ENCODE peak calls at places on chromosomes 5 and 9, in seven cellular contexts. U, N, F, O, R, W and V are unnamed samples.

GRCh38 chr5:38201158-38201557 is 57.2 kb upstream of the EGFLAM start:
- DNase-seq in N (no peak), U (no peak), O (no peak), W (no peak), F (no peak), R (no peak), V (no peak)

GRCh38 chr5:146446861-146447733 is at the start of gene TCERG1:
- DNase-seq in U (peak; percentile 99), O (peak; percentile 100), R (peak; percentile 98), N (peak; percentile 100), W (peak; percentile 96), F (peak; percentile 98), V (peak; percentile 99)

GRCh38 chr5:39427225-39427624 is 2.4 kb upstream of the DAB2 start:
- DNase-seq in R (peak; percentile 41), N (peak; percentile 65), W (no peak), U (no peak), O (no peak), F (no peak), V (no peak)

GRCh38 chr5:14453486-14453885 is 128.1 kb upstream of the OTULINL start:
- DNase-seq in W (no peak), F (no peak), U (no peak), O (no peak), R (no peak), N (peak; percentile 56), V (no peak)

GRCh38 chr5:66694036-66694435 is 97.8 kb downstream of the MAST4 start:
- DNase-seq in R (no peak), F (no peak), U (no peak), W (no peak), N (no peak), O (no peak), V (no peak)

GRCh38 chr9:83986765-83987401 is 6.3 kb downstream of the RMI1 start:
- DNase-seq in O (no peak), N (peak; percentile 43), U (no peak), W (no peak), R (no peak), F (no peak), V (peak; percentile 33)

GRCh38 chr5:31657315-31657714 is 18.4 kb downstream of the PDZD2 start:
- DNase-seq in N (no peak), W (no peak), R (no peak), U (no peak), F (no peak), O (no peak), V (no peak)

GRCh38 chr5:131505237-131505908 is 129.7 kb downstream of the RAPGEF6 start:
- DNase-seq in W (no peak), U (no peak), F (no peak), O (no peak), N (peak; percentile 28), R (no peak), V (no peak)

GRCh38 chr5:149549461-149550266 is 1.6 kb downstream of the CSNK1A1 start:
- DNase-seq in F (no peak), U (no peak), N (peak; percentile 71), R (no peak), W (peak; percentile 11), O (peak; percentile 70), V (peak; percentile 34)

GRCh38 chr5:178145965-178146820 is 7.5 kb downstream of the NHP2 start:
- DNase-seq in N (peak; percentile 84), R (no peak), U (peak; percentile 76), W (peak; percentile 77), F (peak; percentile 60), O (peak; percentile 94), V (peak; percentile 88)

DNA sequence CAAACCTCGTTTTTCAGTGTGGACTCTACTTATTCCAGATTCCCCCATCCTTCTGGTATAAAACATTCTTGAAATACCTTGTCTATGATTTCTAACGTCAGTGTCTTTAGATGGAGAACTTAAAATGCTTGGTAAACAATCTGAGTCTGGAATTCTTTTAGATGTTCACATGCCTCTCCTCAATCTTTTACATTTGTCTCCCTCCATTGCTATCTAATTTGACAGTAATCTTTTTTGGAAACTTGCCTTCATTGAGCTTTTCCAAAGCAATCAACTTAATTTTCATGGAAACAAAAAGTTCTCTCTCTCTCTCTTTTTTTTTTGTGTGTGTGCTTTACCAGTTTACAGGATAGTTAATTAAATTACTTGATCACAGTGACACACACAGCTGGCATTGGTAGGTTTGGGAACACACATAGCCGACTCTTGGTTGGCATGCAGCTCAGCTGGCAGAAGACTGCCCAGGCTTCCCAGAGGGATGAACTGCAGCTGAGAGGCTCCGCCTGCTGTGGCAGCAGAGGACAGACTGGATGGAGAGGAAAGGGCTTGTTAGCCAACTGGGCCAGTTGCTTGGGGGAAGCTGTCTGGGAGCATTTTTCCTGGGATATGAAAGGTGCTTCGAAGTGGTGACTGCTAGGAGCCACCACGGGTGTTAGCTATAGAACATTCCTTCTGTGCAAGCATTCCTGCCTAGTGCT is 271.3 kb downstream of the ZSWIM6 start:
- DNase-seq in N (peak; percentile 37), U (no peak), W (no peak), O (peak; percentile 22), R (no peak), F (no peak), V (no peak)
- TF ChIP-seq CTCF in N (no peak), U (no peak), W (no peak), O (no peak), R (peak; percentile 16), F (no peak), V (no peak)

GRCh38 chr5:10827571-10827970 is 66.5 kb upstream of the DAP start:
- DNase-seq in N (peak; percentile 69), F (no peak), W (no peak), R (no peak), U (no peak), O (no peak), V (no peak)
- TF ChIP-seq CTCF in N (no peak), F (no peak), W (no peak), R (no peak), U (no peak), O (no peak), V (no peak)

DNA sequence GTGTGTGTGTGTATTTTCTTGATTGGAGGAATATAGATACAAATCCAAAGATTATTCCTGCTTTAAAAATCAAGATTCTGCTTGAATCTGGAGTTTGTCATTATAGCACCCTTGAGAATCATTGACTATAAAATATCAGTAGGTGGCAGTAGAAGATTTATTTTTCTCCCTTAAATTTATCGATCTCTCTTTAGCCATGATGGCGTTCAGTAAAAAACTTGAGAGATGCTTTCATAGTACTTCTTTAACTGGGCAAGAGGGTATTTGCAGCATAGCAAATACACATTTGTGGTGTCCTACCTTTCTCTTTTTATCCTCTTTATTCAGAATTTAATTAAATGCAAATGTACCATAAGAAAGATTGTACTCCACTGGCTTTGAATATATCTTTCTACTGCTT is 307.7 kb downstream of the ADGRV1 start:
- DNase-seq in N (peak; percentile 51), U (no peak), O (peak; percentile 68), R (no peak), W (no peak), F (no peak), V (no peak)
- TF ChIP-seq CTCF in N (peak; percentile 10), U (peak; percentile 70), O (peak; percentile 55), R (peak; percentile 34), W (peak; percentile 43), F (peak; percentile 69), V (peak; percentile 64)

GRCh38 chr5:103589416-103590175 is 27.0 kb upstream of the NUDT12 start:
- DNase-seq in W (no peak), U (no peak), O (no peak), R (no peak), F (no peak), N (peak; percentile 7), V (no peak)

GRCh38 chr5:103582364-103582763 is 19.8 kb upstream of the NUDT12 start:
- DNase-seq in O (peak; percentile 74), U (no peak), W (no peak), R (no peak), F (peak; percentile 43), N (peak; percentile 38), V (peak; percentile 57)

DNA sequence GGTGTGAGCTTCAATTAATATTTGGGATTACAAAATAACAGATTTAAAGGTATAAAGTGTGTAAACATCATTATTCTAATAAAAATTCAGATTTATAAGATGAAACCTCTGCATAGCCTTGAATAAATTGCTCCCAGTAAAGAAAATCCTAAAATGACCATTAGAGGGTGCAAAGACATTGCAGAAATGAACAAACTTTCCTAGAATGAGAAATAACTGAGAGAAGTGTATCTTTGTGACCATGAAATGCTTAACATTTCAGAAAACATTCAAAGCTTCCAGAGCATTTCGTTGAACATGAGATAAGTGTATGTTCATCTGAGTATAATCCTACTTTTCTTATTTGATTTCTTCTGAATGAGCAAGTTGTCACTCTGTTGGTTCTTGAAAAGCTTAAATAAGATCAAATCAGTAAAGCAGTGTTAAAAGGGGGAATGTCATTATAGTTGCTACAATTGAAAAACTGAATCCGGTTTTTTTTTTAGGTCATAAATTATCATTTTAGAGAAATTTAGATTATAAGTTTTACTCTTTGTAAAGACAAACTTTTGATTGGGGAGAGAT is 24.7 kb upstream of the NUDT12 start:
- DNase-seq in R (no peak), W (no peak), O (peak; percentile 47), U (no peak), N (peak; percentile 15), F (no peak), V (no peak)
- TF ChIP-seq CTCF in R (peak; percentile 53), W (no peak), O (no peak), U (peak; percentile 72), N (peak; percentile 43), F (peak; percentile 78), V (no peak)

GRCh38 chr9:132116583-132116982 is 36.9 kb upstream of the MED27 start:
- DNase-seq in F (no peak), N (no peak), W (no peak), U (no peak), R (no peak), O (no peak), V (no peak)
- TF ChIP-seq CTCF in F (no peak), N (no peak), W (no peak), U (no peak), R (no peak), O (no peak), V (no peak)